ENCODE peak calls at places on chromosomes 1 and 21, in five cellular contexts. One of them, this sample, is unnamed.

GRCh38 chr1:37759451-37759850 is 5.5 kb downstream of the EPHA10 start:
- DNase-seq in effector CD4-positive, alpha-beta T cell: no peak
- DNase-seq in Karpas-422: no peak
- DNase-seq in ACHN: no peak
- DNase-seq in WTC11: no peak
- DNase-seq in this sample: no peak

GRCh38 chr1:22625262-22625925 is 11.0 kb upstream of the C1QA start:
- DNase-seq in effector CD4-positive, alpha-beta T cell: no peak
- DNase-seq in Karpas-422: no peak
- DNase-seq in ACHN: peak
- DNase-seq in WTC11: peak
- DNase-seq in this sample: no peak

GRCh38 chr1:73162576-73162975 is 880.2 kb upstream of the NEGR1 start:
- DNase-seq in effector CD4-positive, alpha-beta T cell: no peak
- DNase-seq in Karpas-422: no peak
- DNase-seq in ACHN: no peak
- DNase-seq in WTC11: no peak
- DNase-seq in this sample: no peak

GRCh38 chr1:80929868-80930508 is 870.7 kb upstream of the ADGRL2 start:
- DNase-seq in effector CD4-positive, alpha-beta T cell: no peak
- DNase-seq in Karpas-422: no peak
- DNase-seq in ACHN: no peak
- DNase-seq in WTC11: peak
- DNase-seq in this sample: no peak

GRCh38 chr1:68120136-68120791 is 69.8 kb upstream of the DIRAS3 start:
- DNase-seq in effector CD4-positive, alpha-beta T cell: no peak
- DNase-seq in Karpas-422: peak
- DNase-seq in ACHN: peak
- DNase-seq in WTC11: peak
- DNase-seq in this sample: peak

GRCh38 chr1:58896211-58897183 is 112.7 kb upstream of the JUN start:
- DNase-seq in effector CD4-positive, alpha-beta T cell: no peak
- DNase-seq in Karpas-422: no peak
- DNase-seq in ACHN: no peak
- DNase-seq in WTC11: no peak
- DNase-seq in this sample: no peak

GRCh38 chr1:117540532-117540931 is 65.3 kb upstream of the TENT5C start:
- DNase-seq in effector CD4-positive, alpha-beta T cell: no peak
- DNase-seq in Karpas-422: no peak
- DNase-seq in ACHN: no peak
- DNase-seq in WTC11: no peak
- DNase-seq in this sample: no peak

GRCh38 chr1:207805841-207806421 is 54.1 kb downstream of the CD46 start:
- DNase-seq in effector CD4-positive, alpha-beta T cell: no peak
- DNase-seq in Karpas-422: no peak
- DNase-seq in ACHN: peak
- DNase-seq in WTC11: no peak
- DNase-seq in this sample: peak

GRCh38 chr1:151839457-151840409 is at the start of gene C2CD4D:
- DNase-seq in effector CD4-positive, alpha-beta T cell: peak
- DNase-seq in Karpas-422: no peak
- DNase-seq in ACHN: peak
- DNase-seq in WTC11: peak
- DNase-seq in this sample: no peak

GRCh38 chr1:54053745-54054437 is 483 bp downstream of the TCEANC2 start:
- DNase-seq in effector CD4-positive, alpha-beta T cell: no peak
- DNase-seq in Karpas-422: peak
- DNase-seq in ACHN: no peak
- DNase-seq in WTC11: no peak
- DNase-seq in this sample: no peak

GRCh38 chr1:218025454-218025853 is 259.6 kb upstream of the RRP15 start:
- DNase-seq in effector CD4-positive, alpha-beta T cell: no peak
- DNase-seq in Karpas-422: no peak
- DNase-seq in ACHN: no peak
- DNase-seq in WTC11: no peak
- DNase-seq in this sample: no peak

GRCh38 chr1:200409761-200410565 is at the start of gene ZNF281:
- DNase-seq in effector CD4-positive, alpha-beta T cell: peak
- DNase-seq in Karpas-422: peak
- DNase-seq in ACHN: peak
- DNase-seq in WTC11: peak
- DNase-seq in this sample: peak

GRCh38 chr21:44286716-44287632 is 1.3 kb downstream of the AIRE start:
- DNase-seq in effector CD4-positive, alpha-beta T cell: no peak
- DNase-seq in Karpas-422: no peak
- DNase-seq in ACHN: no peak
- DNase-seq in WTC11: no peak
- DNase-seq in this sample: no peak

GRCh38 chr1:26999440-26999987 is 6.0 kb downstream of the TRNP1 start:
- DNase-seq in effector CD4-positive, alpha-beta T cell: no peak
- DNase-seq in Karpas-422: no peak
- DNase-seq in ACHN: peak
- DNase-seq in WTC11: peak
- DNase-seq in this sample: peak

GRCh38 chr1:20476260-20477038 is 9.6 kb downstream of the CAMK2N1 start:
- DNase-seq in effector CD4-positive, alpha-beta T cell: no peak
- DNase-seq in Karpas-422: no peak
- DNase-seq in ACHN: peak
- DNase-seq in WTC11: peak
- DNase-seq in this sample: peak

GRCh38 chr1:44048816-44049215 is 17.6 kb upstream of the SLC6A9 start:
- DNase-seq in effector CD4-positive, alpha-beta T cell: no peak
- DNase-seq in Karpas-422: no peak
- DNase-seq in ACHN: no peak
- DNase-seq in WTC11: no peak
- DNase-seq in this sample: peak

GRCh38 chr1:70090875-70091274 is 114.5 kb downstream of the LRRC40 start:
- DNase-seq in effector CD4-positive, alpha-beta T cell: no peak
- DNase-seq in Karpas-422: no peak
- DNase-seq in ACHN: no peak
- DNase-seq in WTC11: no peak
- DNase-seq in this sample: peak

GRCh38 chr1:166730299-166730888 is 108.9 kb upstream of the POGK start:
- DNase-seq in effector CD4-positive, alpha-beta T cell: no peak
- DNase-seq in Karpas-422: peak
- DNase-seq in ACHN: peak
- DNase-seq in WTC11: no peak
- DNase-seq in this sample: peak

GRCh38 chr1:56590520-56591011 is 11.2 kb upstream of the PLPP3 start:
- DNase-seq in effector CD4-positive, alpha-beta T cell: no peak
- DNase-seq in Karpas-422: no peak
- DNase-seq in ACHN: no peak
- DNase-seq in WTC11: no peak
- DNase-seq in this sample: no peak

GRCh38 chr1:203077367-203077766 is 8.4 kb downstream of the MYOG start:
- DNase-seq in effector CD4-positive, alpha-beta T cell: no peak
- DNase-seq in Karpas-422: no peak
- DNase-seq in ACHN: no peak
- DNase-seq in WTC11: no peak
- DNase-seq in this sample: no peak

GRCh38 chr1:220235462-220235861 is 36.8 kb downstream of the RAB3GAP2 start:
- DNase-seq in effector CD4-positive, alpha-beta T cell: no peak
- DNase-seq in Karpas-422: no peak
- DNase-seq in ACHN: no peak
- DNase-seq in WTC11: no peak
- DNase-seq in this sample: no peak

GRCh38 chr1:242535986-242536385 is 11.5 kb upstream of the PLD5 start:
- DNase-seq in effector CD4-positive, alpha-beta T cell: no peak
- DNase-seq in Karpas-422: no peak
- DNase-seq in ACHN: no peak
- DNase-seq in WTC11: no peak
- DNase-seq in this sample: no peak

GRCh38 chr1:236718328-236718727 is 32.0 kb downstream of the ACTN2 start:
- DNase-seq in effector CD4-positive, alpha-beta T cell: no peak
- DNase-seq in Karpas-422: no peak
- DNase-seq in ACHN: no peak
- DNase-seq in WTC11: no peak
- DNase-seq in this sample: no peak

GRCh38 chr21:46664316-46664995 is 29.0 kb downstream of the PRMT2 start:
- DNase-seq in effector CD4-positive, alpha-beta T cell: no peak
- DNase-seq in Karpas-422: no peak
- DNase-seq in ACHN: no peak
- DNase-seq in WTC11: no peak
- DNase-seq in this sample: no peak

This sample was measured in RCC 7860.